ENCODE peak calls at places on chromosomes 6 and 20, in six cellular contexts. One of them, this sample, is unnamed.

GRCh38 chr6:148261470-148261869 is 81.2 kb upstream of the SASH1 start:
- DNase-seq in neural progenitor cell: no peak
- DNase-seq in T-cell: no peak
- DNase-seq in sciatic nerve: no peak
- DNase-seq in left cardiac atrium: no peak
- DNase-seq in activated CD4-positive, alpha-beta T cell treated with anti-CD3 and anti-CD28 coated beads, Interleukin-2, amount 50 U/mL, for 1 hour: no peak
- DNase-seq in this sample: no peak

GRCh38 chr20:21031666-21032065 is 74.5 kb downstream of the LINC00237 start:
- DNase-seq in neural progenitor cell: no peak
- DNase-seq in T-cell: no peak
- DNase-seq in sciatic nerve: no peak
- DNase-seq in left cardiac atrium: no peak
- DNase-seq in activated CD4-positive, alpha-beta T cell treated with anti-CD3 and anti-CD28 coated beads, Interleukin-2, amount 50 U/mL, for 1 hour: no peak
- DNase-seq in this sample: no peak

GRCh38 chr6:3031857-3032256 is 32.2 kb downstream of the NQO2 start:
- DNase-seq in neural progenitor cell: no peak
- DNase-seq in T-cell: no peak
- DNase-seq in sciatic nerve: no peak
- DNase-seq in left cardiac atrium: no peak
- DNase-seq in activated CD4-positive, alpha-beta T cell treated with anti-CD3 and anti-CD28 coated beads, Interleukin-2, amount 50 U/mL, for 1 hour: no peak
- DNase-seq in this sample: no peak

GRCh38 chr20:48904566-48905321 is 16.8 kb upstream of the ARFGEF2 start:
- DNase-seq in neural progenitor cell: peak; percentile 73
- DNase-seq in T-cell: peak; percentile 32
- DNase-seq in sciatic nerve: peak; percentile 79
- DNase-seq in left cardiac atrium: peak; percentile 38
- DNase-seq in activated CD4-positive, alpha-beta T cell treated with anti-CD3 and anti-CD28 coated beads, Interleukin-2, amount 50 U/mL, for 1 hour: peak; percentile 69
- DNase-seq in this sample: peak; percentile 36

GRCh38 chr6:108844632-108845031 is 3.6 kb upstream of the ARMC2 start:
- DNase-seq in neural progenitor cell: no peak
- DNase-seq in T-cell: no peak
- DNase-seq in sciatic nerve: no peak
- DNase-seq in left cardiac atrium: no peak
- DNase-seq in activated CD4-positive, alpha-beta T cell treated with anti-CD3 and anti-CD28 coated beads, Interleukin-2, amount 50 U/mL, for 1 hour: no peak
- DNase-seq in this sample: no peak

GRCh38 chr6:56551409-56552120 is 91.1 kb downstream of the DST start:
- DNase-seq in neural progenitor cell: no peak
- DNase-seq in T-cell: no peak
- DNase-seq in sciatic nerve: no peak
- DNase-seq in left cardiac atrium: no peak
- DNase-seq in activated CD4-positive, alpha-beta T cell treated with anti-CD3 and anti-CD28 coated beads, Interleukin-2, amount 50 U/mL, for 1 hour: no peak
- DNase-seq in this sample: no peak

GRCh38 chr6:41451039-41451438 is 95.1 kb upstream of the FOXP4 start:
- DNase-seq in neural progenitor cell: peak; percentile 54
- DNase-seq in T-cell: no peak
- DNase-seq in sciatic nerve: no peak
- DNase-seq in left cardiac atrium: no peak
- DNase-seq in activated CD4-positive, alpha-beta T cell treated with anti-CD3 and anti-CD28 coated beads, Interleukin-2, amount 50 U/mL, for 1 hour: no peak
- DNase-seq in this sample: no peak

GRCh38 chr6:73509851-73510250 is 11.0 kb downstream of the EEF1A1 start:
- DNase-seq in neural progenitor cell: no peak
- DNase-seq in T-cell: no peak
- DNase-seq in sciatic nerve: no peak
- DNase-seq in left cardiac atrium: no peak
- DNase-seq in activated CD4-positive, alpha-beta T cell treated with anti-CD3 and anti-CD28 coated beads, Interleukin-2, amount 50 U/mL, for 1 hour: no peak
- DNase-seq in this sample: no peak

GRCh38 chr6:10084276-10084993 is 330.4 kb downstream of the TFAP2A start:
- DNase-seq in neural progenitor cell: no peak
- DNase-seq in T-cell: no peak
- DNase-seq in sciatic nerve: no peak
- DNase-seq in left cardiac atrium: no peak
- DNase-seq in activated CD4-positive, alpha-beta T cell treated with anti-CD3 and anti-CD28 coated beads, Interleukin-2, amount 50 U/mL, for 1 hour: no peak
- DNase-seq in this sample: no peak

GRCh38 chr6:2976060-2976459 is 4.7 kb upstream of the SERPINB6 start:
- DNase-seq in neural progenitor cell: no peak
- DNase-seq in T-cell: no peak
- DNase-seq in sciatic nerve: no peak
- DNase-seq in left cardiac atrium: no peak
- DNase-seq in activated CD4-positive, alpha-beta T cell treated with anti-CD3 and anti-CD28 coated beads, Interleukin-2, amount 50 U/mL, for 1 hour: no peak
- DNase-seq in this sample: no peak

GRCh38 chr6:142856607-142856856 is 88.4 kb downstream of the HIVEP2 start:
- DNase-seq in neural progenitor cell: no peak
- DNase-seq in T-cell: no peak
- DNase-seq in sciatic nerve: no peak
- DNase-seq in left cardiac atrium: no peak
- DNase-seq in activated CD4-positive, alpha-beta T cell treated with anti-CD3 and anti-CD28 coated beads, Interleukin-2, amount 50 U/mL, for 1 hour: no peak
- DNase-seq in this sample: no peak

GRCh38 chr6:14452567-14453527 is 335.3 kb downstream of the CD83 start:
- DNase-seq in neural progenitor cell: no peak
- DNase-seq in T-cell: peak; percentile 23
- DNase-seq in sciatic nerve: no peak
- DNase-seq in left cardiac atrium: no peak
- DNase-seq in activated CD4-positive, alpha-beta T cell treated with anti-CD3 and anti-CD28 coated beads, Interleukin-2, amount 50 U/mL, for 1 hour: peak; percentile 20
- DNase-seq in this sample: no peak

This sample was measured in amniotic stem cell.